ENCODE peak calls at places on chromosomes 11 and 22, in six cellular contexts. One of them, this sample, is unnamed.

GRCh38 chr11:61778357-61778886 is 14.0 kb downstream of the TMEM258 start:
- DNase-seq in CD8-positive, alpha-beta memory T cell: no peak
- DNase-seq in lower lobe of right lung: no peak
- DNase-seq in aorta: no peak
- DNase-seq in psoas muscle: no peak
- DNase-seq in GM23248: no peak
- DNase-seq in this sample: no peak

GRCh38 chr22:35457729-35458546 is 58.0 kb downstream of the MCM5 start:
- DNase-seq in CD8-positive, alpha-beta memory T cell: no peak
- DNase-seq in lower lobe of right lung: no peak
- DNase-seq in aorta: no peak
- DNase-seq in psoas muscle: no peak
- DNase-seq in GM23248: peak; percentile 58
- DNase-seq in this sample: no peak

GRCh38 chr11:43358308-43358669 is 431 bp upstream of the TTC17 start:
- DNase-seq in CD8-positive, alpha-beta memory T cell: no peak
- DNase-seq in lower lobe of right lung: no peak
- DNase-seq in aorta: no peak
- DNase-seq in psoas muscle: no peak
- DNase-seq in GM23248: peak; percentile 49
- DNase-seq in this sample: no peak

GRCh38 chr11:35076201-35077100 is 62.5 kb upstream of the CD44 start:
- DNase-seq in CD8-positive, alpha-beta memory T cell: no peak
- DNase-seq in lower lobe of right lung: no peak
- DNase-seq in aorta: no peak
- DNase-seq in psoas muscle: no peak
- DNase-seq in GM23248: no peak
- DNase-seq in this sample: no peak

GRCh38 chr11:64284962-64285884 is at the start of gene GPR137:
- DNase-seq in CD8-positive, alpha-beta memory T cell: peak; percentile 94
- DNase-seq in lower lobe of right lung: peak; percentile 90
- DNase-seq in aorta: peak; percentile 96
- DNase-seq in psoas muscle: peak; percentile 87
- DNase-seq in GM23248: peak; percentile 87
- DNase-seq in this sample: peak; percentile 94

GRCh38 chr22:49044091-49044490 is 783.6 kb downstream of the BRD1 start:
- DNase-seq in CD8-positive, alpha-beta memory T cell: no peak
- DNase-seq in lower lobe of right lung: no peak
- DNase-seq in aorta: peak; percentile 57
- DNase-seq in psoas muscle: no peak
- DNase-seq in GM23248: no peak
- DNase-seq in this sample: peak; percentile 55

GRCh38 chr22:32661296-32661695 is 140.2 kb upstream of the TIMP3 start:
- DNase-seq in CD8-positive, alpha-beta memory T cell: no peak
- DNase-seq in lower lobe of right lung: no peak
- DNase-seq in aorta: peak; percentile 83
- DNase-seq in psoas muscle: peak; percentile 73
- DNase-seq in GM23248: peak; percentile 94
- DNase-seq in this sample: no peak

GRCh38 chr11:58394195-58394594 is 12.5 kb downstream of the OR5B3 start:
- DNase-seq in CD8-positive, alpha-beta memory T cell: no peak
- DNase-seq in lower lobe of right lung: no peak
- DNase-seq in aorta: no peak
- DNase-seq in psoas muscle: no peak
- DNase-seq in GM23248: peak; percentile 90
- DNase-seq in this sample: no peak

GRCh38 chr11:35214792-35215193 is 75.8 kb downstream of the CD44 start:
- DNase-seq in CD8-positive, alpha-beta memory T cell: no peak
- DNase-seq in lower lobe of right lung: no peak
- DNase-seq in aorta: no peak
- DNase-seq in psoas muscle: no peak
- DNase-seq in GM23248: peak; percentile 98
- DNase-seq in this sample: no peak

GRCh38 chr11:113833151-113833550 is 42.2 kb downstream of the USP28 start:
- DNase-seq in CD8-positive, alpha-beta memory T cell: no peak
- DNase-seq in lower lobe of right lung: no peak
- DNase-seq in aorta: no peak
- DNase-seq in psoas muscle: no peak
- DNase-seq in GM23248: no peak
- DNase-seq in this sample: no peak

GRCh38 chr11:92332986-92333385 is 108.4 kb downstream of the FAT3 start:
- DNase-seq in CD8-positive, alpha-beta memory T cell: no peak
- DNase-seq in lower lobe of right lung: no peak
- DNase-seq in aorta: no peak
- DNase-seq in psoas muscle: no peak
- DNase-seq in GM23248: peak; percentile 38
- DNase-seq in this sample: no peak

GRCh38 chr11:23113887-23114216 is 253.6 kb upstream of the CCDC179 start:
- DNase-seq in CD8-positive, alpha-beta memory T cell: no peak
- DNase-seq in lower lobe of right lung: no peak
- DNase-seq in aorta: no peak
- DNase-seq in psoas muscle: no peak
- DNase-seq in GM23248: no peak
- DNase-seq in this sample: no peak

GRCh38 chr22:45179276-45180049 is 15.7 kb downstream of the NUP50 start:
- DNase-seq in CD8-positive, alpha-beta memory T cell: peak; percentile 37
- DNase-seq in lower lobe of right lung: no peak
- DNase-seq in aorta: no peak
- DNase-seq in psoas muscle: no peak
- DNase-seq in GM23248: no peak
- DNase-seq in this sample: no peak

GRCh38 chr11:118705111-118705741 is 25.8 kb upstream of the TREH start:
- DNase-seq in CD8-positive, alpha-beta memory T cell: peak; percentile 70
- DNase-seq in lower lobe of right lung: peak; percentile 63
- DNase-seq in aorta: no peak
- DNase-seq in psoas muscle: peak; percentile 21
- DNase-seq in GM23248: no peak
- DNase-seq in this sample: no peak

GRCh38 chr11:128715691-128716153 is 21.9 kb downstream of the FLI1 start:
- DNase-seq in CD8-positive, alpha-beta memory T cell: no peak
- DNase-seq in lower lobe of right lung: no peak
- DNase-seq in aorta: no peak
- DNase-seq in psoas muscle: no peak
- DNase-seq in GM23248: peak; percentile 68
- DNase-seq in this sample: no peak

GRCh38 chr11:128714881-128715280 is 21.0 kb downstream of the FLI1 start:
- DNase-seq in CD8-positive, alpha-beta memory T cell: no peak
- DNase-seq in lower lobe of right lung: no peak
- DNase-seq in aorta: no peak
- DNase-seq in psoas muscle: no peak
- DNase-seq in GM23248: peak; percentile 96
- DNase-seq in this sample: no peak

GRCh38 chr11:128711136-128711535 is 17.3 kb downstream of the FLI1 start:
- DNase-seq in CD8-positive, alpha-beta memory T cell: no peak
- DNase-seq in lower lobe of right lung: no peak
- DNase-seq in aorta: no peak
- DNase-seq in psoas muscle: no peak
- DNase-seq in GM23248: peak; percentile 85
- DNase-seq in this sample: no peak

GRCh38 chr11:128714121-128714520 is 20.2 kb downstream of the FLI1 start:
- DNase-seq in CD8-positive, alpha-beta memory T cell: no peak
- DNase-seq in lower lobe of right lung: no peak
- DNase-seq in aorta: no peak
- DNase-seq in psoas muscle: no peak
- DNase-seq in GM23248: no peak
- DNase-seq in this sample: no peak

GRCh38 chr11:128713595-128713994 is 19.7 kb downstream of the FLI1 start:
- DNase-seq in CD8-positive, alpha-beta memory T cell: no peak
- DNase-seq in lower lobe of right lung: no peak
- DNase-seq in aorta: no peak
- DNase-seq in psoas muscle: no peak
- DNase-seq in GM23248: peak; percentile 47
- DNase-seq in this sample: no peak
- H3K27ac ChIP-seq in CD8-positive, alpha-beta memory T cell: no peak overlapping the region
- H3K27ac ChIP-seq in lower lobe of right lung: peak overlapping the region; percentile 13
- H3K27ac ChIP-seq in aorta: no peak overlapping the region
- H3K27ac ChIP-seq in psoas muscle: no peak overlapping the region
- H3K27ac ChIP-seq in GM23248: no peak overlapping the region
- H3K27ac ChIP-seq in this sample: peak overlapping the region; percentile 49

DNA sequence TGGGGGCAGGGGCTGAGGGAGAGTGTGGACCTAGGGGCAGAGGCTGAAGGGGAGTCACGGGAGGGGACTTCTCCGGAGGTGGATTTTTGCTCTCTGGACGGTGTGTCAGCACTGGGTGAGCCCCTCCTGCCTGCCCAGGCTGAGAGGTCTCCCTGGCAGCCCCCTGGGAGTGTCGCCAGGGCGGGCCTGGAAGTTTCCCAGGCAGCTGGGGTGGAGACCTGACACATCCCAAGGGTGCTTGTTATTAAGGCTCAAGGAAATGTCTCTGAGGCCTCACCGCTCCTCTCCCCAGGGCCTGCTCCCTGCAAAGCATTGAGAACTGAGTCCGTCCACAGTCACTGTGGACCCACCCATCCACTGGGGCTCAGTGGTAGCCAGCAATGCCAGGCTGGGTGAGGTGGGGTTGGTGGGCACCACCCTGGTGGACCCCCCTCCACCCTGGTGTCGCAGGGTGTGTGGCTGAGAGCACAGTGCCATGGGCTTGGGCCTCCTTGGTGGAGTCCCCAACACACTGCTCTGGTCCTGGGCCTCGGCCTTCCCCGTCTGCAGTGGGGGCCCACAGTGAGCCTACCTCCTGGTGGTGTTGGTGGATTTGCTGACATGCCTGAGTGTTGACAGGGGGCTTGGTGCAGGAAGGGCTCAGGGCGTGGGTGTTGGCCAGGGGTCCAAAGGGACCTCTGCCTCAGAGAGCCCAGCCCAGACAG is 2.5 kb downstream of the CD81 start:
- DNase-seq in CD8-positive, alpha-beta memory T cell: no peak
- DNase-seq in lower lobe of right lung: peak; percentile 48
- DNase-seq in aorta: no peak
- DNase-seq in psoas muscle: no peak
- DNase-seq in GM23248: peak; percentile 60
- DNase-seq in this sample: no peak
- H3K27ac ChIP-seq in CD8-positive, alpha-beta memory T cell: no peak overlapping the region
- H3K27ac ChIP-seq in lower lobe of right lung: peak overlapping the region; percentile 99
- H3K27ac ChIP-seq in aorta: no peak overlapping the region
- H3K27ac ChIP-seq in psoas muscle: peak overlapping the region; percentile 58
- H3K27ac ChIP-seq in GM23248: peak overlapping the region; percentile 89
- H3K27ac ChIP-seq in this sample: peak overlapping the region; percentile 99

DNA sequence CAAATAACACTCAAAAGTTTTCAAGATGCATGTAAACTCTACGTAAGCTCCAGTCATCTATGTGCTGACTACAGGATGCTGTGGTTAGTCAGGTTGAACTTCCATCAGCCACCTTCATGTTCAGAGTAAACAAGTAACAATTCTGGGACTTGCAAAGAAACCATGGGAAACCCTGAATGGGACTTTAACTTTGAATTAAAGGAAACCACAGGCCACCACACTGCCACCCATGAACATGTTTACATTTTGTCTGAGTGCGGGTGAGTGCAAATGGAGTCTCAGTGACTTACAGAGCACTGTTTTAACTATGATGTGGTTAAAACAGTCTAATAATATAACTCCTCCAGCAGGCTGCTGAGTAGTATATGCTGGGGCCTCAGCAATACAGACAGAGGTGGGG is 12.9 kb upstream of the SYTL2 start:
- DNase-seq in CD8-positive, alpha-beta memory T cell: peak; percentile 93
- DNase-seq in lower lobe of right lung: no peak
- DNase-seq in aorta: no peak
- DNase-seq in psoas muscle: no peak
- DNase-seq in GM23248: no peak
- DNase-seq in this sample: no peak
- H3K27ac ChIP-seq in CD8-positive, alpha-beta memory T cell: no peak overlapping the region
- H3K27ac ChIP-seq in lower lobe of right lung: no peak overlapping the region
- H3K27ac ChIP-seq in aorta: no peak overlapping the region
- H3K27ac ChIP-seq in psoas muscle: no peak overlapping the region
- H3K27ac ChIP-seq in GM23248: no peak overlapping the region
- H3K27ac ChIP-seq in this sample: no peak overlapping the region

GRCh38 chr11:86917577-86917976 is 37.6 kb downstream of the FZD4 start:
- DNase-seq in CD8-positive, alpha-beta memory T cell: no peak
- DNase-seq in lower lobe of right lung: no peak
- DNase-seq in aorta: no peak
- DNase-seq in psoas muscle: no peak
- DNase-seq in GM23248: no peak
- DNase-seq in this sample: no peak

GRCh38 chr11:86919557-86920210 is 35.5 kb downstream of the FZD4 start:
- DNase-seq in CD8-positive, alpha-beta memory T cell: no peak
- DNase-seq in lower lobe of right lung: no peak
- DNase-seq in aorta: no peak
- DNase-seq in psoas muscle: no peak
- DNase-seq in GM23248: peak; percentile 83
- DNase-seq in this sample: no peak

GRCh38 chr11:86914836-86915519 is 40.2 kb downstream of the FZD4 start:
- DNase-seq in CD8-positive, alpha-beta memory T cell: no peak
- DNase-seq in lower lobe of right lung: no peak
- DNase-seq in aorta: no peak
- DNase-seq in psoas muscle: no peak
- DNase-seq in GM23248: no peak
- DNase-seq in this sample: no peak

GRCh38 chr11:86918943-86919342 is 36.3 kb downstream of the FZD4 start:
- DNase-seq in CD8-positive, alpha-beta memory T cell: no peak
- DNase-seq in lower lobe of right lung: no peak
- DNase-seq in aorta: no peak
- DNase-seq in psoas muscle: no peak
- DNase-seq in GM23248: no peak
- DNase-seq in this sample: no peak

GRCh38 chr11:86916330-86916729 is 38.9 kb downstream of the FZD4 start:
- DNase-seq in CD8-positive, alpha-beta memory T cell: no peak
- DNase-seq in lower lobe of right lung: no peak
- DNase-seq in aorta: no peak
- DNase-seq in psoas muscle: no peak
- DNase-seq in GM23248: peak; percentile 88
- DNase-seq in this sample: no peak
- H3K27ac ChIP-seq in CD8-positive, alpha-beta memory T cell: no peak overlapping the region
- H3K27ac ChIP-seq in lower lobe of right lung: peak overlapping the region; percentile 70
- H3K27ac ChIP-seq in aorta: peak overlapping the region; percentile 43
- H3K27ac ChIP-seq in psoas muscle: peak overlapping the region; percentile 20
- H3K27ac ChIP-seq in GM23248: peak overlapping the region; percentile 90
- H3K27ac ChIP-seq in this sample: peak overlapping the region; percentile 6

GRCh38 chr22:41847300-41847699 is 14.4 kb downstream of the SREBF2 start:
- DNase-seq in CD8-positive, alpha-beta memory T cell: no peak
- DNase-seq in lower lobe of right lung: no peak
- DNase-seq in aorta: no peak
- DNase-seq in psoas muscle: no peak
- DNase-seq in GM23248: no peak
- DNase-seq in this sample: no peak

GRCh38 chr22:41844036-41844435 is 11.1 kb downstream of the SREBF2 start:
- DNase-seq in CD8-positive, alpha-beta memory T cell: no peak
- DNase-seq in lower lobe of right lung: no peak
- DNase-seq in aorta: no peak
- DNase-seq in psoas muscle: no peak
- DNase-seq in GM23248: no peak
- DNase-seq in this sample: no peak

GRCh38 chr22:41846268-41847002 is 13.5 kb downstream of the SREBF2 start:
- DNase-seq in CD8-positive, alpha-beta memory T cell: no peak
- DNase-seq in lower lobe of right lung: no peak
- DNase-seq in aorta: no peak
- DNase-seq in psoas muscle: no peak
- DNase-seq in GM23248: no peak
- DNase-seq in this sample: no peak

GRCh38 chr22:41844513-41844912 is 11.6 kb downstream of the SREBF2 start:
- DNase-seq in CD8-positive, alpha-beta memory T cell: no peak
- DNase-seq in lower lobe of right lung: peak; percentile 63
- DNase-seq in aorta: no peak
- DNase-seq in psoas muscle: no peak
- DNase-seq in GM23248: no peak
- DNase-seq in this sample: no peak

GRCh38 chr22:41845380-41846267 is 12.7 kb downstream of the SREBF2 start:
- DNase-seq in CD8-positive, alpha-beta memory T cell: no peak
- DNase-seq in lower lobe of right lung: no peak
- DNase-seq in aorta: no peak
- DNase-seq in psoas muscle: no peak
- DNase-seq in GM23248: no peak
- DNase-seq in this sample: no peak
- H3K27ac ChIP-seq in CD8-positive, alpha-beta memory T cell: no peak overlapping the region
- H3K27ac ChIP-seq in lower lobe of right lung: no peak overlapping the region
- H3K27ac ChIP-seq in aorta: no peak overlapping the region
- H3K27ac ChIP-seq in psoas muscle: no peak overlapping the region
- H3K27ac ChIP-seq in GM23248: no peak overlapping the region
- H3K27ac ChIP-seq in this sample: peak overlapping the region; percentile 5

GRCh38 chr11:48184452-48184851 is 32.2 kb upstream of the OR4B1 start:
- DNase-seq in CD8-positive, alpha-beta memory T cell: no peak
- DNase-seq in lower lobe of right lung: no peak
- DNase-seq in aorta: no peak
- DNase-seq in psoas muscle: no peak
- DNase-seq in GM23248: no peak
- DNase-seq in this sample: no peak
- H3K27ac ChIP-seq in CD8-positive, alpha-beta memory T cell: no peak overlapping the region
- H3K27ac ChIP-seq in lower lobe of right lung: no peak overlapping the region
- H3K27ac ChIP-seq in aorta: no peak overlapping the region
- H3K27ac ChIP-seq in psoas muscle: no peak overlapping the region
- H3K27ac ChIP-seq in GM23248: no peak overlapping the region
- H3K27ac ChIP-seq in this sample: no peak overlapping the region

This sample was measured in upper lobe of right lung.